ENCODE peak calls at places on chromosomes 1 and 21, in nine cellular contexts. P is heart left ventricle, L is A549, M is HCT116, R is testis, S is IMR-90, C is Peyer's patch, N is esophagus muscularis mucosa, D is spleen. V is an unnamed sample.

GRCh38 chr1:53115403-53116306 is 26.8 kb downstream of the SLC1A7 start:
- DNase-seq in P (no peak), L (peak), M (no peak), R (peak), S (peak), C (no peak), N (no peak), D (no peak), V (no peak)

GRCh38 chr1:76209648-76210047 is 135.1 kb downstream of the ST6GALNAC3 start:
- DNase-seq in P (no peak), L (no peak), M (no peak), R (no peak), S (no peak), C (no peak), N (no peak), D (no peak), V (no peak)

GRCh38 chr1:248821101-248821500 is 4.6 kb downstream of the SH3BP5L start:
- DNase-seq in P (no peak), L (peak), M (no peak), R (no peak), S (peak), C (no peak), N (no peak), D (peak), V (no peak)

GRCh38 chr1:234909307-234909706 is 219.3 kb downstream of the TOMM20 start:
- DNase-seq in P (no peak), L (no peak), M (no peak), R (no peak), S (no peak), C (no peak), N (no peak), D (no peak), V (no peak)

GRCh38 chr1:33111965-33112364 is 31.0 kb downstream of the AZIN2 start:
- DNase-seq in P (no peak), L (peak), M (no peak), R (no peak), S (peak), C (no peak), N (no peak), D (no peak), V (no peak)

GRCh38 chr1:67732750-67733151 is 47.8 kb downstream of the GADD45A start:
- DNase-seq in P (peak), L (no peak), M (no peak), R (no peak), S (peak), C (no peak), N (no peak), D (no peak), V (no peak)

GRCh38 chr21:36566606-36567005 is 86.7 kb upstream of the CLDN14 start:
- DNase-seq in P (no peak), L (no peak), M (no peak), R (no peak), S (no peak), C (no peak), N (no peak), D (no peak), V (no peak)

GRCh38 chr1:14987829-14988603 is 165.5 kb upstream of the TMEM51 start:
- DNase-seq in P (peak), L (no peak), M (no peak), R (peak), S (no peak), C (no peak), N (no peak), D (no peak), V (no peak)

GRCh38 chr1:181077576-181078242 is 10.8 kb upstream of the IER5 start:
- DNase-seq in P (no peak), L (no peak), M (no peak), R (no peak), S (peak), C (no peak), N (no peak), D (no peak), V (no peak)

GRCh38 chr1:27403065-27403726 is 10.8 kb downstream of the GPR3 start:
- DNase-seq in P (peak), L (peak), M (no peak), R (peak), S (peak), C (peak), N (peak), D (peak), V (peak)

GRCh38 chr1:149888999-149889289 is 10.4 kb upstream of the BOLA1 start:
- DNase-seq in P (no peak), L (no peak), M (no peak), R (peak), S (peak), C (no peak), N (no peak), D (peak), V (peak)

GRCh38 chr1:3907031-3907534 is 7.0 kb upstream of the C1orf174 start:
- DNase-seq in P (no peak), L (peak), M (no peak), R (no peak), S (no peak), C (no peak), N (no peak), D (peak), V (no peak)

GRCh38 chr1:156663178-156663577 is 14.0 kb downstream of the NES start:
- DNase-seq in P (peak), L (no peak), M (no peak), R (no peak), S (peak), C (no peak), N (no peak), D (no peak), V (peak)

GRCh38 chr1:232655041-232655745 is 25.3 kb upstream of the SIPA1L2 start:
- DNase-seq in P (no peak), L (no peak), M (no peak), R (no peak), S (no peak), C (no peak), N (no peak), D (no peak), V (no peak)

GRCh38 chr1:45654540-45655280 is 30.9 kb upstream of the CCDC17 start:
- DNase-seq in P (no peak), L (no peak), M (no peak), R (no peak), S (peak), C (no peak), N (no peak), D (no peak), V (no peak)

GRCh38 chr1:17636612-17637011 is 97.1 kb downstream of the ARHGEF10L start:
- DNase-seq in P (no peak), L (no peak), M (no peak), R (no peak), S (peak), C (no peak), N (no peak), D (no peak), V (no peak)

GRCh38 chr1:7549277-7549676 is 221.8 kb upstream of the VAMP3 start:
- DNase-seq in P (peak), L (peak), M (peak), R (no peak), S (peak), C (no peak), N (no peak), D (no peak), V (no peak)

GRCh38 chr1:118081387-118081786 is 103.6 kb downstream of the SPAG17 start:
- DNase-seq in P (no peak), L (no peak), M (no peak), R (no peak), S (no peak), C (no peak), N (no peak), D (no peak), V (no peak)

GRCh38 chr1:213186168-213186567 is 135.1 kb downstream of the RPS6KC1 start:
- DNase-seq in P (no peak), L (no peak), M (no peak), R (no peak), S (no peak), C (no peak), N (no peak), D (no peak), V (no peak)

GRCh38 chr1:92882817-92883216 is 51.0 kb downstream of the RPL5 start:
- DNase-seq in P (no peak), L (no peak), M (no peak), R (no peak), S (no peak), C (peak), N (no peak), D (no peak), V (no peak)

GRCh38 chr1:77948841-77949424 is 29.9 kb downstream of the FUBP1 start:
- DNase-seq in P (no peak), L (peak), M (peak), R (peak), S (peak), C (no peak), N (no peak), D (no peak), V (no peak)

GRCh38 chr21:21295303-21295702 is 297.1 kb downstream of the NCAM2 start:
- DNase-seq in P (no peak), L (no peak), M (no peak), R (no peak), S (no peak), C (no peak), N (no peak), D (no peak), V (no peak)

GRCh38 chr1:67059331-67059730 is 5.4 kb upstream of the SLC35D1 start:
- DNase-seq in P (no peak), L (no peak), M (no peak), R (no peak), S (peak), C (no peak), N (no peak), D (no peak), V (no peak)

GRCh38 chr1:186899977-186900376 is 71.2 kb downstream of the PLA2G4A start:
- DNase-seq in P (peak), L (no peak), M (no peak), R (no peak), S (no peak), C (no peak), N (no peak), D (no peak), V (no peak)

GRCh38 chr1:2495026-2495425 is 18.9 kb downstream of the PLCH2 start:
- DNase-seq in P (no peak), L (no peak), M (no peak), R (no peak), S (no peak), C (no peak), N (no peak), D (no peak), V (no peak)

GRCh38 chr1:170445096-170445495 is 86.9 kb upstream of the GORAB start:
- DNase-seq in P (no peak), L (no peak), M (no peak), R (no peak), S (peak), C (no peak), N (no peak), D (no peak), V (no peak)

GRCh38 chr1:181398544-181398943 is 84.8 kb upstream of the CACNA1E start:
- DNase-seq in P (no peak), L (no peak), M (no peak), R (no peak), S (no peak), C (no peak), N (no peak), D (no peak), V (no peak)

GRCh38 chr1:116376734-116377096 is 3.7 kb downstream of the ATP1A1 start:
- DNase-seq in P (no peak), L (no peak), M (no peak), R (no peak), S (peak), C (no peak), N (no peak), D (no peak), V (no peak)

GRCh38 chr1:51044199-51044598 is 57.8 kb upstream of the C1orf185 start:
- DNase-seq in P (no peak), L (no peak), M (no peak), R (no peak), S (no peak), C (no peak), N (no peak), D (no peak), V (no peak)

GRCh38 chr1:104665300-104665699 is 915.6 kb downstream of the AMY1C start:
- DNase-seq in P (no peak), L (no peak), M (no peak), R (no peak), S (no peak), C (no peak), N (no peak), D (no peak), V (no peak)

GRCh38 chr1:53971718-53972117 is 25.6 kb downstream of the LRRC42 start:
- DNase-seq in P (no peak), L (no peak), M (no peak), R (no peak), S (peak), C (no peak), N (no peak), D (no peak), V (no peak)

GRCh38 chr1:201937624-201938212 is 8.6 kb downstream of the LMOD1 start:
- DNase-seq in P (no peak), L (no peak), M (no peak), R (no peak), S (peak), C (no peak), N (no peak), D (no peak), V (no peak)

GRCh38 chr1:209743145-209743482 is 12.7 kb upstream of the TRAF3IP3 start:
- DNase-seq in P (peak), L (no peak), M (no peak), R (peak), S (peak), C (no peak), N (no peak), D (no peak), V (peak)

GRCh38 chr1:59685666-59686065 is 129.1 kb upstream of the HOOK1 start:
- DNase-seq in P (no peak), L (no peak), M (no peak), R (no peak), S (no peak), C (no peak), N (no peak), D (no peak), V (no peak)

DNA sequence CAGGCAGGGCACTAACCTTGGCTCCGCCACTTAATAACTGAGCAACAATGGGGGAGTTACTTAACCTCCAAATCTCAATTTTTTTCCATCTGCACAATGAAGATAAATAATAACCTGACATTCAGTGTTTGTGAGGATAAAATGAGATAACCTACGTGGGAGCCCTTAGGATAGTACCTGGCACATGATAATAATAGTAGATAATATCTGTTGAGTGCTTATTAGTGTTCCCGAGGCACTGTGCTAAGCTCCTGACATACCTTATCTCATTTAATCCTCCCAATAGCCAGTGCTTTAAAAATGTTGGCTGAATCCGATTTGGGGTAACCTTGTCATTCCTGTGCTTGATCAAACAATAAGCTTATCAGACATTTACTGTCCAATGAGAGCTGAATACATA is 128.7 kb upstream of the UBE2U start:
- DNase-seq in P (no peak), L (no peak), M (no peak), R (no peak), S (no peak), C (no peak), N (no peak), D (no peak), V (no peak)
- TF ChIP-seq POLR2A in P (no peak), L (no peak), M (no peak), R (no peak), S (no peak), C (no peak), N (no peak), D (no peak), V (no peak)

DNA sequence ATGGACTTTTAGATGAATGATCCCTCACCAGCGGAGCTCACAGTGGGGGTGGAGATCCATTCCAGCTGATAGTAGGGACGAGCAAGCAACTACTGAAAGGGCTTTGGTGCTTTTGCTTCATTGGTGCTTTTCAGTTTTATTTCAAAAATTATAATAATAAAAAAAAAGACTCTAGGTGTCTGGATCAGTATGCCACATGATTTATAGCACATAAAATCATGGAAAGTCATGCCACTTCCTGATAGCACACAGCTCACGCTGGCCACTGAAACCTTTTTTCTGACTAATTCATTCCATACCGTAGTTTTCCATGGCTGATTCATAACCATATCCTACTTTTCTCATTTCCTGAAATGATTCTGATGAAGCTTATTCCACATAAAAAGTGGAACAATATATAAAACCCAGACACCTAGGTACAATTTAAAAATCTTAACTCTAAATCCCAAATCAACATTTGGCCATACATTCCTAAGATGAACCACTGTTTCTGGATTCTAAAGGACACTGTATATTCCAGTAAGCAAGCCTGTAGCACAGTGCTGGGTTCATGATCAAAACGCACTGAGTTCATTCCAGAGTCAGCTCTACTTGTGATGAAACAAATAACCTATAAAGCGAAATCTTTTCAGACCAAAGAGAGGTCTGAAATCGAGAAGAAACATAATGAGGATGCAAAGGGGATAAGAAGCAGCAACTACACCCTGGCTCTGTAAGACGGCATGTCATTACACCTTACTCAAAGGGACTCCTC is 41.4 kb upstream of the KCNE1 start:
- DNase-seq in P (no peak), L (no peak), M (peak), R (no peak), S (peak), C (no peak), N (no peak), D (no peak), V (no peak)
- H3K27ac ChIP-seq in P (no peak), L (no peak), M (no peak), R (no peak), S (peak), C (peak), N (peak), D (no peak), V (peak)

DNA sequence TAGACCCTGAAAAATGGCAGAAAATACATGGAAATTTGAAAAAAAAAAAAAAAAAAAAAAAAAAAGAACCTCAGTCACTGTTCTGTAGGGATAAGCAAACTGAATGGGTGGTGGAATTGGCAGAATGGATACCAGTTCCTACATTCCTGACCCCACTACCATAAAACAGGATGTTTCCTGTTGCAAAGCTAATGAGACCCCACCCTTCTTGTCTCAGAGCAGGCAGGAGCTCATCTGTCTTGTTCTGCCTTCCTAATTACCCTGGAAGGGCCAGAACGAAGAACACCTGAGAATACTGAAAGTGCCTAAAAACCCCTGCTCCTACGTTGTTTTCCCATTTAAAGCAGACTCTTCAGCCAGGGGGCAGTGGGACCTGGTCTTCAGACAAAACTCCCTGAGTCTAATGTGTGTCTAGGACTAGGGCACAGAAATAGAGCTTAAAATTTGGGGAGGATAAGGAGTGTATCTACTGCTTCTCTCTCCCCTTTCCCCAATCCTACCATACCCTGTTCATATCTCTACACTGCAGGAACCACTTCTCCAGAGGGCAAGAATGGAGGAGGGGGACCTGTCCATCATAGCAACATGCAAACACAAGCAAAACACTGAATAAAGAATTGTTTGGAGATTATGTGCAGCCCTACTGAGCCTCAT is 3.9 kb downstream of the C1orf56 start:
- DNase-seq in P (no peak), L (no peak), M (no peak), R (no peak), S (no peak), C (no peak), N (no peak), D (no peak), V (no peak)
- TF ChIP-seq POLR2A in P (no peak), L (no peak), M (no peak), R (no peak), S (no peak), C (no peak), N (no peak), D (no peak), V (no peak)

DNA sequence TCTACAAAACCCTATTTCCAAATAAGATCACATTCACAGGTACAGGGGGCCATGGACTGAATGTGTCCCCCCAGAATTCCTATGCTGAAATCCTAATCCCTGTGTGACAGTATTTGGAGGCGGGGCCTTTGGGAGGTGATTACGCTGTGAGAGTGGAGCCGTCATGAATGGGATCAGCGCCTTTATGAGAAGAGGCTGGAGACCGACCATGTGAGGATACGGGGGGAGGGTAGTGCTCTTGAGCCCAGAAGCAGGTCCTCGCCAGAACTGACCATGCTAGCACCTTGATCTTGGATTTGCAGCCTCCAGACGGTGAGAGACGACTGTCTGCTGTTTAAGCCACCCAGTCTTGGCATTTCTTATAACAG is 23.8 kb upstream of the KIF26B start:
- DNase-seq in P (no peak), L (no peak), M (no peak), R (no peak), S (no peak), C (no peak), N (no peak), D (peak), V (no peak)
- H3K27ac ChIP-seq in P (no peak), L (no peak), M (no peak), R (no peak), S (no peak), C (no peak), N (no peak), D (no peak), V (no peak)

DNA sequence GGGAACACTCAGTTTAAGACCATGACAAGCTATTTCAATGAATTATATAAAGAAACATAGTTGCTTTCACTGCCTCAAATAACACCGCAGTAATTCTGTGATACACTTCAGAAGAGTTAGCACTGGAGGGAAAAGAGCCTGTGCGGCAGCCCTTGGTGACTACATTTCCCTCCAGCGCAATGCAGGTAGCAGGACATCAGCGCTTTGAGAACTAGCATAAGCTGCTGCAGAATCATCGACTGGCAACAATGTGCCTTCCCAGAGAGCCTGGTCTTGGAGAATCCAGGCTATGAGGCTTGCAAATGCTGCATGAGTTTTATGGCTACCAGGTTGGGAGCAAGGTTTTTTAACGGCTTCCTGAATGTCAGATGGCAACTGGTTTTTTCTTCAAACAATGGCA is 7.5 kb downstream of the NRIP1 start:
- DNase-seq in P (no peak), L (no peak), M (no peak), R (peak), S (no peak), C (no peak), N (no peak), D (no peak), V (no peak)
- TF ChIP-seq POLR2A in P (no peak), L (no peak), M (no peak), R (no peak), S (no peak), C (no peak), N (no peak), D (no peak), V (no peak)

DNA sequence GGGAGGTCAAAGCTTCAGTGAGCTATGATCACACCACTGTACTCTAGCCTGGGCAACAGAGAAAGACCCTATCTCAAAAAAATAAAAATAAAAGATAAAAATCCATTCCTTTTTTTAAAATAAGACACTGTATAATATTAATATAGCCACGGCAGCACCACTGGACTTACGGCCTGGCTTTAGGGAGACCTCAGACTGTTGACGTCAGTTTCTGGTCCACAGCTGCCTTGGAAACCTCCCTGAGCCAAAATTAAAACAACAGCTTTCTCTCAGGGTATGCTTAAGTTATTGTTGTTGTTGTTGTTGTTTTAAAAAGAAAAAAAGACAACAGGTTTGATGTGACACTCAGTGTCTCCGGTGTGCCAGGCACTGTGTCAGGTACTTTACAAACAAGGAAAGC is 42.0 kb downstream of the CAPZB start:
- DNase-seq in P (no peak), L (no peak), M (no peak), R (no peak), S (no peak), C (no peak), N (no peak), D (no peak), V (no peak)
- H3K27ac ChIP-seq in P (peak), L (no peak), M (no peak), R (peak), S (no peak), C (peak), N (peak), D (no peak), V (peak)

V was measured in uterus.